ENCODE peak calls at places on chromosomes 3 and 15, in four cellular contexts. One of them, this sample, is unnamed.

GRCh38 chr3:65851827-65852226 is 186.9 kb downstream of the MAGI1 start:
- DNase-seq in heart right ventricle: no peak
- DNase-seq in suprapubic skin: no peak
- DNase-seq in psoas muscle: no peak
- DNase-seq in this sample: no peak

GRCh38 chr3:74273091-74273490 is 341.4 kb downstream of the CNTN3 start:
- DNase-seq in heart right ventricle: no peak
- DNase-seq in suprapubic skin: no peak
- DNase-seq in psoas muscle: no peak
- DNase-seq in this sample: no peak

GRCh38 chr3:53944019-53944418 is 52.4 kb upstream of the SELENOK start:
- DNase-seq in heart right ventricle: no peak
- DNase-seq in suprapubic skin: no peak
- DNase-seq in psoas muscle: no peak
- DNase-seq in this sample: no peak

GRCh38 chr3:2863127-2863526 is 247.0 kb downstream of the IL5RA start:
- DNase-seq in heart right ventricle: no peak
- DNase-seq in suprapubic skin: no peak
- DNase-seq in psoas muscle: no peak
- DNase-seq in this sample: no peak

GRCh38 chr15:63942486-63943365 is 103.6 kb downstream of the DAPK2 start:
- DNase-seq in heart right ventricle: no peak
- DNase-seq in suprapubic skin: no peak
- DNase-seq in psoas muscle: no peak
- DNase-seq in this sample: no peak

GRCh38 chr15:49989498-49989897 is 129.5 kb downstream of the ATP8B4 start:
- DNase-seq in heart right ventricle: no peak
- DNase-seq in suprapubic skin: no peak
- DNase-seq in psoas muscle: peak; percentile 46
- DNase-seq in this sample: no peak

GRCh38 chr3:106176734-106177133 is 307.9 kb upstream of the CBLB start:
- DNase-seq in heart right ventricle: no peak
- DNase-seq in suprapubic skin: no peak
- DNase-seq in psoas muscle: no peak
- DNase-seq in this sample: no peak

GRCh38 chr3:111070772-111071256 is 802 bp upstream of the NECTIN3 start:
- DNase-seq in heart right ventricle: no peak
- DNase-seq in suprapubic skin: peak; percentile 82
- DNase-seq in psoas muscle: no peak
- DNase-seq in this sample: no peak

GRCh38 chr15:49421991-49422390 is 1.1 kb upstream of the FGF7 start:
- DNase-seq in heart right ventricle: peak; percentile 47
- DNase-seq in suprapubic skin: peak; percentile 57
- DNase-seq in psoas muscle: peak; percentile 62
- DNase-seq in this sample: peak; percentile 16

GRCh38 chr3:136992091-136992490 is 34.3 kb downstream of the IL20RB start:
- DNase-seq in heart right ventricle: no peak
- DNase-seq in suprapubic skin: no peak
- DNase-seq in psoas muscle: no peak
- DNase-seq in this sample: no peak

GRCh38 chr3:71389911-71390573 is 193.5 kb downstream of the FOXP1 start:
- DNase-seq in heart right ventricle: peak; percentile 53
- DNase-seq in suprapubic skin: no peak
- DNase-seq in psoas muscle: peak; percentile 55
- DNase-seq in this sample: peak; percentile 4

GRCh38 chr3:188673509-188674239 is 498.1 kb upstream of the TPRG1 start:
- DNase-seq in heart right ventricle: no peak
- DNase-seq in suprapubic skin: no peak
- DNase-seq in psoas muscle: no peak
- DNase-seq in this sample: no peak

GRCh38 chr3:64454179-64454578 is 228.9 kb upstream of the PRICKLE2 start:
- DNase-seq in heart right ventricle: no peak
- DNase-seq in suprapubic skin: no peak
- DNase-seq in psoas muscle: no peak
- DNase-seq in this sample: no peak

GRCh38 chr3:5339967-5340535 is 152.5 kb downstream of the EDEM1 start:
- DNase-seq in heart right ventricle: no peak
- DNase-seq in suprapubic skin: no peak
- DNase-seq in psoas muscle: no peak
- DNase-seq in this sample: no peak

GRCh38 chr15:73127302-73127936 is 75.2 kb downstream of the NEO1 start:
- DNase-seq in heart right ventricle: peak; percentile 5
- DNase-seq in suprapubic skin: no peak
- DNase-seq in psoas muscle: no peak
- DNase-seq in this sample: peak; percentile 12

GRCh38 chr3:116280130-116280740 is 165.1 kb downstream of the LSAMP start:
- DNase-seq in heart right ventricle: no peak
- DNase-seq in suprapubic skin: no peak
- DNase-seq in psoas muscle: no peak
- DNase-seq in this sample: peak; percentile 11

GRCh38 chr15:34329006-34329405 is 8.6 kb downstream of the SLC12A6 start:
- DNase-seq in heart right ventricle: no peak
- DNase-seq in suprapubic skin: no peak
- DNase-seq in psoas muscle: no peak
- DNase-seq in this sample: no peak

GRCh38 chr3:49670940-49671290 is 3.2 kb upstream of the APEH start:
- DNase-seq in heart right ventricle: no peak
- DNase-seq in suprapubic skin: no peak
- DNase-seq in psoas muscle: no peak
- DNase-seq in this sample: no peak
- H3K27ac ChIP-seq in heart right ventricle: no peak overlapping the region
- H3K27ac ChIP-seq in suprapubic skin: no peak overlapping the region
- H3K27ac ChIP-seq in psoas muscle: no peak overlapping the region
- H3K27ac ChIP-seq in this sample: no peak overlapping the region

GRCh38 chr3:150094150-150094932 is 123.6 kb upstream of the PFN2 start:
- DNase-seq in heart right ventricle: no peak
- DNase-seq in suprapubic skin: no peak
- DNase-seq in psoas muscle: peak; percentile 91
- DNase-seq in this sample: no peak
- H3K27ac ChIP-seq in heart right ventricle: no peak overlapping the region
- H3K27ac ChIP-seq in suprapubic skin: no peak overlapping the region
- H3K27ac ChIP-seq in psoas muscle: peak overlapping the region; percentile 90
- H3K27ac ChIP-seq in this sample: no peak overlapping the region

GRCh38 chr3:151265166-151265565 is 13.2 kb downstream of the P2RY14 start:
- DNase-seq in heart right ventricle: no peak
- DNase-seq in suprapubic skin: no peak
- DNase-seq in psoas muscle: no peak
- DNase-seq in this sample: no peak
- H3K27ac ChIP-seq in heart right ventricle: no peak overlapping the region
- H3K27ac ChIP-seq in suprapubic skin: peak overlapping the region; percentile 18
- H3K27ac ChIP-seq in psoas muscle: no peak overlapping the region
- H3K27ac ChIP-seq in this sample: no peak overlapping the region

GRCh38 chr3:134326760-134327593 is 47.3 kb downstream of the AMOTL2 start:
- DNase-seq in heart right ventricle: no peak
- DNase-seq in suprapubic skin: no peak
- DNase-seq in psoas muscle: peak; percentile 85
- DNase-seq in this sample: no peak
- H3K27ac ChIP-seq in heart right ventricle: peak overlapping the region; percentile 17
- H3K27ac ChIP-seq in suprapubic skin: peak overlapping the region; percentile 82
- H3K27ac ChIP-seq in psoas muscle: peak overlapping the region; percentile 71
- H3K27ac ChIP-seq in this sample: no peak overlapping the region

GRCh38 chr3:10530241-10530640 is 24.9 kb upstream of the ATP2B2 start:
- DNase-seq in heart right ventricle: no peak
- DNase-seq in suprapubic skin: peak; percentile 39
- DNase-seq in psoas muscle: no peak
- DNase-seq in this sample: no peak

GRCh38 chr3:10531031-10531430 is 25.6 kb upstream of the ATP2B2 start:
- DNase-seq in heart right ventricle: no peak
- DNase-seq in suprapubic skin: peak; percentile 40
- DNase-seq in psoas muscle: no peak
- DNase-seq in this sample: no peak

GRCh38 chr3:10533731-10534011 is 28.3 kb upstream of the ATP2B2 start:
- DNase-seq in heart right ventricle: no peak
- DNase-seq in suprapubic skin: peak; percentile 44
- DNase-seq in psoas muscle: no peak
- DNase-seq in this sample: no peak

GRCh38 chr3:10534066-10534465 is 28.7 kb upstream of the ATP2B2 start:
- DNase-seq in heart right ventricle: no peak
- DNase-seq in suprapubic skin: peak; percentile 21
- DNase-seq in psoas muscle: no peak
- DNase-seq in this sample: no peak

GRCh38 chr3:10532939-10533730 is 27.7 kb upstream of the ATP2B2 start:
- DNase-seq in heart right ventricle: no peak
- DNase-seq in suprapubic skin: peak; percentile 11
- DNase-seq in psoas muscle: no peak
- DNase-seq in this sample: no peak
- H3K27ac ChIP-seq in heart right ventricle: no peak overlapping the region
- H3K27ac ChIP-seq in suprapubic skin: no peak overlapping the region
- H3K27ac ChIP-seq in psoas muscle: no peak overlapping the region
- H3K27ac ChIP-seq in this sample: no peak overlapping the region

GRCh38 chr3:184317201-184317600 is 2.8 kb downstream of the EIF4G1 start:
- DNase-seq in heart right ventricle: no peak
- DNase-seq in suprapubic skin: no peak
- DNase-seq in psoas muscle: peak; percentile 36
- DNase-seq in this sample: no peak

GRCh38 chr3:184316792-184317191 is 2.4 kb downstream of the EIF4G1 start:
- DNase-seq in heart right ventricle: no peak
- DNase-seq in suprapubic skin: no peak
- DNase-seq in psoas muscle: no peak
- DNase-seq in this sample: no peak

GRCh38 chr3:184322731-184323487 is 8.5 kb downstream of the EIF4G1 start:
- DNase-seq in heart right ventricle: no peak
- DNase-seq in suprapubic skin: no peak
- DNase-seq in psoas muscle: peak; percentile 86
- DNase-seq in this sample: no peak

GRCh38 chr3:184321666-184322065 is 7.3 kb downstream of the EIF4G1 start:
- DNase-seq in heart right ventricle: no peak
- DNase-seq in suprapubic skin: no peak
- DNase-seq in psoas muscle: no peak
- DNase-seq in this sample: no peak

DNA sequence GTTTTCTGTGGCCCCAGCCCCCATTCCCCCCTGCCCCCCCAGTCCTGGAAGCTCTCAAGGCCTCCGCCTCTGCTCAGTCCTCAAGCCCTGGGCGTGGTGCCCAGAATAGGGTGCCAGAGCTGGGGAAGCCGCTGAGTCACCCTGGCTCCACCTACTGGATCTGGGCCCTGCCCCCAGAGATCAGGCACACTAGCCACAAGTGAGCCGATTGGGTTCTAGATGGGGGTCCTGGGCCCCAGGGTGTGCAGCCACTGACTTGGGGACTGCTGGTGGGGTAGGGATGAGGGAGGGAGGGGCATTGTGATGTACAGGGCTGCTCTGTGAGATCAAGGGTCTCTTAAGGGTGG is 5.7 kb downstream of the EIF4G1 start:
- DNase-seq in heart right ventricle: peak; percentile 96
- DNase-seq in suprapubic skin: peak; percentile 98
- DNase-seq in psoas muscle: peak; percentile 99
- DNase-seq in this sample: peak; percentile 70
- H3K27ac ChIP-seq in heart right ventricle: peak overlapping the region; percentile 88
- H3K27ac ChIP-seq in suprapubic skin: peak overlapping the region; percentile 93
- H3K27ac ChIP-seq in psoas muscle: peak overlapping the region; percentile 90
- H3K27ac ChIP-seq in this sample: peak overlapping the region; percentile 79

GRCh38 chr3:61617651-61618050 is 56.3 kb downstream of the PTPRG start:
- DNase-seq in heart right ventricle: no peak
- DNase-seq in suprapubic skin: no peak
- DNase-seq in psoas muscle: no peak
- DNase-seq in this sample: no peak

GRCh38 chr3:61617041-61617440 is 55.7 kb downstream of the PTPRG start:
- DNase-seq in heart right ventricle: no peak
- DNase-seq in suprapubic skin: no peak
- DNase-seq in psoas muscle: no peak
- DNase-seq in this sample: no peak

GRCh38 chr3:61613666-61614065 is 52.3 kb downstream of the PTPRG start:
- DNase-seq in heart right ventricle: no peak
- DNase-seq in suprapubic skin: no peak
- DNase-seq in psoas muscle: no peak
- DNase-seq in this sample: no peak

GRCh38 chr3:61616586-61616985 is 55.2 kb downstream of the PTPRG start:
- DNase-seq in heart right ventricle: no peak
- DNase-seq in suprapubic skin: no peak
- DNase-seq in psoas muscle: no peak
- DNase-seq in this sample: no peak

GRCh38 chr3:61615643-61616042 is 54.3 kb downstream of the PTPRG start:
- DNase-seq in heart right ventricle: no peak
- DNase-seq in suprapubic skin: no peak
- DNase-seq in psoas muscle: peak; percentile 75
- DNase-seq in this sample: no peak
- H3K27ac ChIP-seq in heart right ventricle: no peak overlapping the region
- H3K27ac ChIP-seq in suprapubic skin: peak overlapping the region; percentile 84
- H3K27ac ChIP-seq in psoas muscle: no peak overlapping the region
- H3K27ac ChIP-seq in this sample: no peak overlapping the region

GRCh38 chr3:152295834-152296233 is 27.1 kb downstream of the MBNL1 start:
- DNase-seq in heart right ventricle: no peak
- DNase-seq in suprapubic skin: no peak
- DNase-seq in psoas muscle: no peak
- DNase-seq in this sample: no peak

GRCh38 chr3:152298393-152299242 is 29.9 kb downstream of the MBNL1 start:
- DNase-seq in heart right ventricle: peak; percentile 63
- DNase-seq in suprapubic skin: no peak
- DNase-seq in psoas muscle: peak; percentile 77
- DNase-seq in this sample: no peak

GRCh38 chr3:152296990-152297389 is 28.3 kb downstream of the MBNL1 start:
- DNase-seq in heart right ventricle: no peak
- DNase-seq in suprapubic skin: no peak
- DNase-seq in psoas muscle: no peak
- DNase-seq in this sample: no peak

GRCh38 chr3:152295344-152295743 is 26.6 kb downstream of the MBNL1 start:
- DNase-seq in heart right ventricle: no peak
- DNase-seq in suprapubic skin: no peak
- DNase-seq in psoas muscle: no peak
- DNase-seq in this sample: no peak

GRCh38 chr3:152296382-152296781 is 27.7 kb downstream of the MBNL1 start:
- DNase-seq in heart right ventricle: no peak
- DNase-seq in suprapubic skin: no peak
- DNase-seq in psoas muscle: no peak
- DNase-seq in this sample: no peak
- H3K27ac ChIP-seq in heart right ventricle: no peak overlapping the region
- H3K27ac ChIP-seq in suprapubic skin: no peak overlapping the region
- H3K27ac ChIP-seq in psoas muscle: peak overlapping the region; percentile 94
- H3K27ac ChIP-seq in this sample: no peak overlapping the region